ENCODE peak calls at places on chromosomes 13 and 19, in nine cellular contexts. H is NCI-H1436 treated with DMSO at 0.1 percent for 48 hours, X is T-helper 17 cell, M is transverse colon, E is mesothelial cell of epicardium, G is dorsolateral prefrontal cortex, V is occipital lobe, T is choroid plexus epithelial cell, W is body of pancreas. C is an unnamed sample.

GRCh38 chr13:41587490-41587889 is 130.1 kb downstream of the RGCC start:
- DNase-seq in H (no peak), X (no peak), M (no peak), E (no peak), G (no peak), V (no peak), T (no peak), W (no peak), C (peak)

GRCh38 chr19:5403968-5404640 is 51.1 kb upstream of the ZNRF4 start:
- DNase-seq in H (no peak), X (peak), M (peak), E (peak), G (peak), V (no peak), T (peak), W (peak), C (peak)

GRCh38 chr19:50327013-50327412 is 2.2 kb downstream of the KCNC3 start:
- DNase-seq in H (no peak), X (no peak), M (no peak), E (no peak), G (no peak), V (no peak), T (no peak), W (no peak), C (no peak)

GRCh38 chr13:37617162-37617561 is 18.6 kb upstream of the POSTN start:
- DNase-seq in H (no peak), X (no peak), M (no peak), E (no peak), G (no peak), V (no peak), T (peak), W (no peak), C (no peak)

GRCh38 chr19:49224856-49225255 is 67.3 kb downstream of the TRPM4 start:
- DNase-seq in H (no peak), X (no peak), M (peak), E (no peak), G (peak), V (no peak), T (peak), W (peak), C (no peak)

GRCh38 chr13:87778128-87778527 is 107.0 kb downstream of the SLITRK5 start:
- DNase-seq in H (no peak), X (no peak), M (no peak), E (no peak), G (no peak), V (no peak), T (no peak), W (no peak), C (no peak)

GRCh38 chr19:46186717-46187101 is 38.7 kb downstream of the IGFL2 start:
- DNase-seq in H (no peak), X (no peak), M (no peak), E (no peak), G (no peak), V (no peak), T (no peak), W (no peak), C (no peak)

GRCh38 chr13:46687810-46688209 is 109.2 kb downstream of the ESD start:
- DNase-seq in H (no peak), X (no peak), M (no peak), E (no peak), G (no peak), V (no peak), T (peak), W (peak), C (peak)

GRCh38 chr19:28482221-28482620 is 730.7 kb downstream of the UQCRFS1 start:
- DNase-seq in H (peak), X (no peak), M (no peak), E (no peak), G (no peak), V (no peak), T (peak), W (no peak), C (no peak)

GRCh38 chr19:45934551-45935230 is 20.1 kb upstream of the NANOS2 start:
- DNase-seq in H (no peak), X (no peak), M (no peak), E (no peak), G (no peak), V (no peak), T (no peak), W (no peak), C (no peak)

GRCh38 chr19:2038284-2039081 is 12.6 kb downstream of the MKNK2 start:
- DNase-seq in H (no peak), X (no peak), M (no peak), E (no peak), G (no peak), V (no peak), T (no peak), W (no peak), C (no peak)

GRCh38 chr19:10694706-10695105 is 6.5 kb upstream of the QTRT1 start:
- DNase-seq in H (no peak), X (no peak), M (no peak), E (no peak), G (no peak), V (no peak), T (no peak), W (no peak), C (no peak)

GRCh38 chr13:30766957-30767603 is 31.7 kb downstream of the ALOX5AP start:
- DNase-seq in H (no peak), X (no peak), M (no peak), E (no peak), G (no peak), V (no peak), T (no peak), W (no peak), C (no peak)

GRCh38 chr19:6806488-6806887 is 34.0 kb downstream of the VAV1 start:
- DNase-seq in H (no peak), X (no peak), M (no peak), E (no peak), G (no peak), V (no peak), T (no peak), W (no peak), C (no peak)

GRCh38 chr13:82467626-82468025 is 1414.6 kb downstream of the SLITRK1 start:
- DNase-seq in H (no peak), X (no peak), M (no peak), E (no peak), G (no peak), V (no peak), T (no peak), W (no peak), C (no peak)

GRCh38 chr19:8611890-8612806 is 1.6 kb upstream of the ADAMTS10 start:
- DNase-seq in H (no peak), X (no peak), M (peak), E (no peak), G (no peak), V (no peak), T (peak), W (peak), C (no peak)

GRCh38 chr13:37475151-37475550 is 123.4 kb downstream of the POSTN start:
- DNase-seq in H (no peak), X (no peak), M (no peak), E (no peak), G (no peak), V (no peak), T (peak), W (no peak), C (no peak)

GRCh38 chr13:60448907-60449510 is 52.0 kb downstream of the TDRD3 start:
- DNase-seq in H (no peak), X (no peak), M (no peak), E (no peak), G (no peak), V (no peak), T (peak), W (no peak), C (no peak)

GRCh38 chr19:7397687-7398086 is 49.0 kb downstream of the ARHGEF18 start:
- DNase-seq in H (no peak), X (no peak), M (no peak), E (no peak), G (no peak), V (no peak), T (peak), W (no peak), C (no peak)

GRCh38 chr13:39105110-39105509 is 66.9 kb downstream of the NHLRC3 start:
- DNase-seq in H (no peak), X (no peak), M (no peak), E (no peak), G (no peak), V (no peak), T (peak), W (no peak), C (no peak)

GRCh38 chr13:48586591-48587103 is 53.8 kb upstream of the RCBTB2 start:
- DNase-seq in H (no peak), X (no peak), M (no peak), E (no peak), G (peak), V (no peak), T (peak), W (peak), C (no peak)

GRCh38 chr19:1675633-1676350 is 23.4 kb upstream of the TCF3 start:
- DNase-seq in H (no peak), X (no peak), M (no peak), E (no peak), G (no peak), V (no peak), T (no peak), W (peak), C (no peak)

GRCh38 chr19:18085702-18086457 is 854 bp downstream of the IL12RB1 start:
- DNase-seq in H (no peak), X (no peak), M (no peak), E (no peak), G (no peak), V (no peak), T (no peak), W (no peak), C (no peak)

GRCh38 chr19:55171440-55171839 is 5.0 kb upstream of the DNAAF3 start:
- DNase-seq in H (no peak), X (no peak), M (no peak), E (no peak), G (no peak), V (no peak), T (no peak), W (no peak), C (no peak)

GRCh38 chr13:52359534-52359933 is 46.4 kb downstream of the THSD1 start:
- DNase-seq in H (no peak), X (no peak), M (no peak), E (no peak), G (no peak), V (no peak), T (peak), W (no peak), C (no peak)

GRCh38 chr13:39016789-39017188 is 21.1 kb downstream of the PROSER1 start:
- DNase-seq in H (no peak), X (no peak), M (peak), E (no peak), G (no peak), V (no peak), T (peak), W (peak), C (no peak)

GRCh38 chr13:93220073-93220472 is 6.5 kb upstream of the GPC6 start:
- DNase-seq in H (no peak), X (no peak), M (no peak), E (no peak), G (no peak), V (no peak), T (no peak), W (no peak), C (no peak)

GRCh38 chr13:82878536-82878935 is 1003.7 kb downstream of the SLITRK1 start:
- DNase-seq in H (peak), X (no peak), M (no peak), E (no peak), G (no peak), V (no peak), T (no peak), W (no peak), C (no peak)

GRCh38 chr19:13056052-13056660 is 46.5 kb downstream of the LYL1 start:
- DNase-seq in H (no peak), X (no peak), M (peak), E (peak), G (no peak), V (no peak), T (peak), W (no peak), C (no peak)

GRCh38 chr13:82791035-82791434 is 1091.2 kb downstream of the SLITRK1 start:
- DNase-seq in H (no peak), X (no peak), M (no peak), E (no peak), G (no peak), V (no peak), T (no peak), W (no peak), C (no peak)

GRCh38 chr13:83197316-83197715 is 685.0 kb downstream of the SLITRK1 start:
- DNase-seq in H (no peak), X (no peak), M (no peak), E (no peak), G (no peak), V (no peak), T (no peak), W (no peak), C (no peak)

GRCh38 chr19:27889156-27889555 is 1323.8 kb downstream of the UQCRFS1 start:
- DNase-seq in H (no peak), X (no peak), M (no peak), E (no peak), G (no peak), V (no peak), T (no peak), W (no peak), C (no peak)

GRCh38 chr13:49292742-49293498 is 45.2 kb downstream of the CDADC1 start:
- DNase-seq in H (no peak), X (no peak), M (no peak), E (peak), G (peak), V (no peak), T (peak), W (peak), C (no peak)

GRCh38 chr19:56837492-56837891 is 3.0 kb downstream of the PEG3 start:
- DNase-seq in H (no peak), X (no peak), M (peak), E (no peak), G (peak), V (peak), T (peak), W (peak), C (no peak)

GRCh38 chr19:5983367-5983955 is 5.5 kb upstream of the RANBP3 start:
- DNase-seq in H (no peak), X (no peak), M (no peak), E (no peak), G (no peak), V (no peak), T (no peak), W (no peak), C (no peak)

GRCh38 chr19:3459322-3459881 is 20.9 kb downstream of the SMIM24 start:
- DNase-seq in H (no peak), X (no peak), M (peak), E (no peak), G (peak), V (no peak), T (peak), W (peak), C (no peak)

GRCh38 chr13:39656325-39656677 is 839 bp downstream of the COG6 start:
- DNase-seq in H (no peak), X (no peak), M (no peak), E (no peak), G (no peak), V (no peak), T (peak), W (no peak), C (no peak)

GRCh38 chr19:9878511-9879196 is 43.5 kb downstream of the PIN1 start:
- DNase-seq in H (no peak), X (no peak), M (no peak), E (no peak), G (no peak), V (no peak), T (peak), W (no peak), C (no peak)

GRCh38 chr13:93147946-93148345 is 78.7 kb upstream of the GPC6 start:
- DNase-seq in H (no peak), X (no peak), M (no peak), E (no peak), G (no peak), V (no peak), T (no peak), W (no peak), C (no peak)

C was measured in CD8-positive, alpha-beta T cell.